ENCODE peak calls at places on chromosomes 16 and 17, in seven cellular contexts. L, E, G, Z, Q, W and I are unnamed samples.

GRCh38 chr17:57097832-57098421 is 12.9 kb downstream of the AKAP1 start:
- DNase-seq in L (no peak), E (no peak), G (no peak), Z (peak), Q (no peak), W (no peak), I (no peak)

GRCh38 chr17:80791758-80792284 is 199.8 kb upstream of the CHMP6 start:
- DNase-seq in L (peak), E (no peak), G (no peak), Z (peak), Q (peak), W (no peak), I (no peak)

GRCh38 chr17:67151717-67152116 is 93.3 kb downstream of the HELZ start:
- DNase-seq in L (no peak), E (no peak), G (no peak), Z (peak), Q (no peak), W (no peak), I (no peak)

GRCh38 chr16:77592021-77592420 is 130.3 kb upstream of the NUDT7 start:
- DNase-seq in L (no peak), E (no peak), G (no peak), Z (no peak), Q (no peak), W (no peak), I (no peak)

GRCh38 chr16:64455275-64455674 is 666.6 kb downstream of the CDH11 start:
- DNase-seq in L (no peak), E (no peak), G (no peak), Z (peak), Q (no peak), W (no peak), I (no peak)

GRCh38 chr17:40791808-40792436 is 7.8 kb downstream of the KRT28 start:
- DNase-seq in L (no peak), E (no peak), G (no peak), Z (peak), Q (no peak), W (no peak), I (no peak)

GRCh38 chr16:29821663-29822115 is 1.4 kb downstream of the MVP start:
- DNase-seq in L (no peak), E (no peak), G (no peak), Z (peak), Q (no peak), W (no peak), I (no peak)

GRCh38 chr16:53041196-53041977 is 11.3 kb downstream of the CHD9NB start:
- DNase-seq in L (no peak), E (no peak), G (no peak), Z (peak), Q (no peak), W (no peak), I (no peak)

GRCh38 chr16:19757026-19757425 is 39.0 kb downstream of the IQCK start:
- DNase-seq in L (no peak), E (no peak), G (no peak), Z (peak), Q (no peak), W (no peak), I (no peak)

GRCh38 chr17:43388198-43389021 is 10.4 kb upstream of the ARL4D start:
- DNase-seq in L (peak), E (peak), G (peak), Z (peak), Q (peak), W (peak), I (peak)

GRCh38 chr16:50457979-50458461 is 89.2 kb upstream of the BRD7 start:
- DNase-seq in L (peak), E (no peak), G (no peak), Z (no peak), Q (no peak), W (no peak), I (peak)

GRCh38 chr16:86962259-86962658 is 354.9 kb downstream of the C16orf95 start:
- DNase-seq in L (peak), E (no peak), G (no peak), Z (no peak), Q (no peak), W (no peak), I (no peak)

GRCh38 chr17:82399030-82399429 is 19.1 kb upstream of the HEXD start:
- DNase-seq in L (peak), E (no peak), G (no peak), Z (peak), Q (no peak), W (no peak), I (no peak)

GRCh38 chr17:79664925-79665738 is 54.3 kb upstream of the RBFOX3 start:
- DNase-seq in L (peak), E (no peak), G (peak), Z (peak), Q (no peak), W (no peak), I (peak)

GRCh38 chr17:2750721-2751120 is 1.3 kb upstream of the CCDC92B start:
- DNase-seq in L (no peak), E (no peak), G (no peak), Z (no peak), Q (no peak), W (no peak), I (no peak)

GRCh38 chr17:69607162-69607834 is 192.8 kb downstream of the MAP2K6 start:
- DNase-seq in L (peak), E (no peak), G (peak), Z (peak), Q (peak), W (no peak), I (no peak)

GRCh38 chr16:65956100-65956499 is 410.4 kb upstream of the CDH5 start:
- DNase-seq in L (no peak), E (no peak), G (no peak), Z (no peak), Q (no peak), W (no peak), I (no peak)